ENCODE peak calls at places on chromosomes 11 and 22, in nine cellular contexts. One of them, this sample, is unnamed.
A peak's percentile ranks its signal among the peaks of the same experiment; 100 is the strongest.

GRCh38 chr11:28461338-28461737 is 353.1 kb downstream of the METTL15 start:
- DNase-seq in MM.1S: no peak
- DNase-seq in PC-3: peak; percentile 44
- DNase-seq in A549: no peak
- DNase-seq in GM23338: no peak
- DNase-seq in fibroblast of lung: peak; percentile 54
- DNase-seq in HepG2: no peak
- DNase-seq in H1: no peak
- DNase-seq in H9: no peak
- DNase-seq in this sample: no peak

GRCh38 chr11:78350101-78350645 is 67.4 kb downstream of the GAB2 start:
- DNase-seq in A549: no peak
- DNase-seq in H1: no peak
- DNase-seq in GM23338: peak; percentile 24
- DNase-seq in fibroblast of lung: peak; percentile 26
- DNase-seq in PC-3: no peak
- DNase-seq in HepG2: no peak
- DNase-seq in H9: no peak
- DNase-seq in MM.1S: no peak
- DNase-seq in this sample: no peak

GRCh38 chr11:119175493-119176077 is 7.1 kb downstream of the NLRX1 start:
- DNase-seq in GM23338: no peak
- DNase-seq in PC-3: peak; percentile 71
- DNase-seq in A549: no peak
- DNase-seq in H1: no peak
- DNase-seq in fibroblast of lung: peak; percentile 53
- DNase-seq in H9: no peak
- DNase-seq in HepG2: no peak
- DNase-seq in MM.1S: no peak
- DNase-seq in this sample: no peak

GRCh38 chr11:47204633-47204989 is 10.2 kb upstream of the DDB2 start:
- DNase-seq in fibroblast of lung: peak; percentile 65
- DNase-seq in PC-3: peak; percentile 85
- DNase-seq in MM.1S: no peak
- DNase-seq in GM23338: peak; percentile 49
- DNase-seq in HepG2: no peak
- DNase-seq in H9: no peak
- DNase-seq in H1: no peak
- DNase-seq in A549: peak; percentile 28
- DNase-seq in this sample: no peak

GRCh38 chr22:23288301-23289129 is 108.2 kb downstream of the BCR start:
- DNase-seq in A549: no peak
- DNase-seq in fibroblast of lung: no peak
- DNase-seq in HepG2: no peak
- DNase-seq in MM.1S: no peak
- DNase-seq in GM23338: no peak
- DNase-seq in PC-3: no peak
- DNase-seq in H1: no peak
- DNase-seq in H9: no peak
- DNase-seq in this sample: no peak

GRCh38 chr11:12110201-12110713 is at the start of gene MICAL2:
- DNase-seq in fibroblast of lung: peak; percentile 88
- DNase-seq in H9: peak; percentile 88
- DNase-seq in GM23338: peak; percentile 91
- DNase-seq in HepG2: peak; percentile 64
- DNase-seq in A549: peak; percentile 85
- DNase-seq in PC-3: peak; percentile 92
- DNase-seq in H1: peak; percentile 87
- DNase-seq in MM.1S: peak; percentile 91
- DNase-seq in this sample: no peak

GRCh38 chr11:67389477-67389876 is 2.3 kb upstream of the RAD9A start:
- DNase-seq in PC-3: peak; percentile 75
- DNase-seq in A549: peak; percentile 59
- DNase-seq in MM.1S: peak; percentile 45
- DNase-seq in H1: peak; percentile 92
- DNase-seq in H9: peak; percentile 79
- DNase-seq in fibroblast of lung: no peak
- DNase-seq in GM23338: peak; percentile 80
- DNase-seq in HepG2: peak; percentile 64
- DNase-seq in this sample: no peak

GRCh38 chr11:121298770-121299169 is 6.2 kb downstream of the SC5D start:
- DNase-seq in MM.1S: no peak
- DNase-seq in PC-3: peak; percentile 67
- DNase-seq in fibroblast of lung: no peak
- DNase-seq in HepG2: no peak
- DNase-seq in A549: no peak
- DNase-seq in H1: no peak
- DNase-seq in H9: peak; percentile 74
- DNase-seq in GM23338: peak; percentile 60
- DNase-seq in this sample: no peak

GRCh38 chr11:746289-747175 is 732 bp upstream of the TALDO1 start:
- DNase-seq in H1: no peak
- DNase-seq in MM.1S: peak; percentile 70
- DNase-seq in A549: peak; percentile 45
- DNase-seq in HepG2: no peak
- DNase-seq in GM23338: peak; percentile 64
- DNase-seq in H9: peak; percentile 65
- DNase-seq in fibroblast of lung: peak; percentile 45
- DNase-seq in PC-3: peak; percentile 56
- DNase-seq in this sample: no peak

GRCh38 chr11:86625981-86626380 is 46.4 kb downstream of the ME3 start:
- DNase-seq in MM.1S: no peak
- DNase-seq in A549: no peak
- DNase-seq in H9: no peak
- DNase-seq in fibroblast of lung: no peak
- DNase-seq in GM23338: no peak
- DNase-seq in H1: no peak
- DNase-seq in HepG2: no peak
- DNase-seq in PC-3: no peak
- DNase-seq in this sample: no peak

GRCh38 chr11:15379483-15379882 is 264.8 kb downstream of the INSC start:
- DNase-seq in HepG2: no peak
- DNase-seq in MM.1S: no peak
- DNase-seq in H9: peak; percentile 46
- DNase-seq in H1: no peak
- DNase-seq in GM23338: peak; percentile 9
- DNase-seq in A549: no peak
- DNase-seq in fibroblast of lung: no peak
- DNase-seq in PC-3: no peak
- DNase-seq in this sample: no peak

GRCh38 chr11:79485694-79486093 is 44.9 kb upstream of the TENM4 start:
- DNase-seq in fibroblast of lung: no peak
- DNase-seq in HepG2: no peak
- DNase-seq in GM23338: peak; percentile 68
- DNase-seq in H1: peak; percentile 60
- DNase-seq in H9: peak; percentile 79
- DNase-seq in MM.1S: no peak
- DNase-seq in A549: no peak
- DNase-seq in PC-3: no peak
- DNase-seq in this sample: no peak

GRCh38 chr11:62709262-62710000 is 2.0 kb downstream of the GNG3 start:
- DNase-seq in fibroblast of lung: peak; percentile 97
- DNase-seq in GM23338: peak; percentile 100
- DNase-seq in PC-3: no peak
- DNase-seq in H1: peak; percentile 93
- DNase-seq in MM.1S: peak; percentile 98
- DNase-seq in H9: peak; percentile 98
- DNase-seq in A549: peak; percentile 98
- DNase-seq in HepG2: no peak
- DNase-seq in this sample: peak; percentile 62

GRCh38 chr11:29336727-29337212 is 680.1 kb downstream of the KCNA4 start:
- DNase-seq in PC-3: no peak
- DNase-seq in fibroblast of lung: peak; percentile 89
- DNase-seq in MM.1S: no peak
- DNase-seq in H1: no peak
- DNase-seq in GM23338: no peak
- DNase-seq in H9: no peak
- DNase-seq in HepG2: no peak
- DNase-seq in A549: no peak
- DNase-seq in this sample: no peak

GRCh38 chr11:74611369-74611861 is 19.0 kb downstream of the POLD3 start:
- DNase-seq in PC-3: peak; percentile 68
- DNase-seq in H1: no peak
- DNase-seq in H9: no peak
- DNase-seq in A549: peak; percentile 82
- DNase-seq in fibroblast of lung: peak; percentile 70
- DNase-seq in MM.1S: peak; percentile 58
- DNase-seq in HepG2: peak; percentile 36
- DNase-seq in GM23338: peak; percentile 48
- DNase-seq in this sample: peak; percentile 9

GRCh38 chr22:50465066-50465465 is 9.8 kb downstream of the SBF1 start:
- DNase-seq in GM23338: no peak
- DNase-seq in HepG2: no peak
- DNase-seq in fibroblast of lung: no peak
- DNase-seq in MM.1S: no peak
- DNase-seq in PC-3: no peak
- DNase-seq in H9: no peak
- DNase-seq in H1: no peak
- DNase-seq in A549: no peak
- DNase-seq in this sample: no peak
- H3K27ac ChIP-seq in GM23338: no peak overlapping the region
- H3K27ac ChIP-seq in HepG2: no peak overlapping the region
- H3K27ac ChIP-seq in fibroblast of lung: no peak overlapping the region
- H3K27ac ChIP-seq in MM.1S: no peak overlapping the region
- H3K27ac ChIP-seq in PC-3: no peak overlapping the region
- H3K27ac ChIP-seq in H9: no peak overlapping the region
- H3K27ac ChIP-seq in H1: no peak overlapping the region
- H3K27ac ChIP-seq in A549: no peak overlapping the region
- H3K27ac ChIP-seq in this sample: no peak overlapping the region

GRCh38 chr11:30740071-30740470 is 153.9 kb upstream of the MPPED2 start:
- DNase-seq in A549: no peak
- DNase-seq in MM.1S: no peak
- DNase-seq in fibroblast of lung: no peak
- DNase-seq in HepG2: no peak
- DNase-seq in H1: no peak
- DNase-seq in H9: no peak
- DNase-seq in PC-3: no peak
- DNase-seq in GM23338: no peak
- DNase-seq in this sample: no peak

GRCh38 chr11:30735946-30736345 is 149.8 kb upstream of the MPPED2 start:
- DNase-seq in H1: no peak
- DNase-seq in MM.1S: no peak
- DNase-seq in PC-3: no peak
- DNase-seq in fibroblast of lung: no peak
- DNase-seq in HepG2: no peak
- DNase-seq in A549: no peak
- DNase-seq in H9: no peak
- DNase-seq in GM23338: peak; percentile 50
- DNase-seq in this sample: no peak

DNA sequence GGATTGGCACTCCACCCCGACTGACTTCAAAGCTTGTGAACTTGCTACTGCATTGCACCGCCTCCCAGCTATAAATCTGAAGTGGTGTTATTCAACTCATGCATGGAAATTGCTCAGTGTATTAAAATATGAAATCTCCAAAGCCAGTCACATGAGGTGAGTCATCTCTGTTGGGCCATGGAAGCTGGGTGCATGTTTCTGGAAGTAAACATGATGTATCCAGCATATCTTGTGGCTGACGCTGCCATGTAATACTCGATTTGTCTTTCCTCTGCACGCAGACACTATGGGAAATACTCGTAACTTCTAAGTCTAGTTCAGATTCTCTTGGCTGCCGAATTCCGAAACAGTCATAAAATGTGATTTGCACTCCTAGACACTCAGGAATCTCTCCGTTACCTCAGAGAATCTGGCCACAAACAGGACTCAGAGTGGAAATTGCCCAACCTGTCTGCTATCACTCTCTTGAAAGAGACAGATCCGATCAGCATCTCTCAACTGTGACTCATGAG is 154.9 kb upstream of the MPPED2 start:
- DNase-seq in H9: no peak
- DNase-seq in fibroblast of lung: no peak
- DNase-seq in PC-3: no peak
- DNase-seq in HepG2: peak; percentile 13
- DNase-seq in GM23338: no peak
- DNase-seq in H1: no peak
- DNase-seq in A549: peak; percentile 14
- DNase-seq in MM.1S: no peak
- DNase-seq in this sample: no peak
- H3K4me2 ChIP-seq in H9: no peak overlapping the region
- H3K4me2 ChIP-seq in fibroblast of lung: no peak overlapping the region
- H3K4me2 ChIP-seq in PC-3: no peak overlapping the region
- H3K4me2 ChIP-seq in HepG2: no peak overlapping the region
- H3K4me2 ChIP-seq in GM23338: no peak overlapping the region
- H3K4me2 ChIP-seq in H1: no peak overlapping the region
- H3K4me2 ChIP-seq in A549: peak overlapping the region; percentile 8
- H3K4me2 ChIP-seq in MM.1S: no peak overlapping the region
- H3K4me2 ChIP-seq in this sample: no peak overlapping the region

DNA sequence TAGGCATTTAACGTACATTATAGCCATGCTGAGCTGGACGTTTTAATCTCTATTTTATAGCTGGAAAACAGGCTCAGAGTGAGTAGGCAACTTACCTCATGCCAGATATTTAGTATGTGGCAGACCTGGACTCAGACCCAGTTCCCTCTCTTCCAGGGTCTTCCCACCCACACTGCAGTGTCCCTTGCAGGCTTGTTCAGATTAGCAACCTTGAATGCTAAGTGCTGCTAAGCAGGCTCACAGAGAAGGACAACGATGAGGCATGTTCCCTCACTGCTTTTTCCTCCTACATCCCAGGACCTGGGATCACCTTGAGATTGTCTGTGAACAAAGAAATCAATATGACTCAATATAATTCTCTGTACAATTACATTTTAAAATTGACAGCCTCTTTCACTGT is 65.6 kb downstream of the NCAM1 start:
- DNase-seq in A549: no peak
- DNase-seq in fibroblast of lung: no peak
- DNase-seq in H9: no peak
- DNase-seq in PC-3: no peak
- DNase-seq in GM23338: no peak
- DNase-seq in HepG2: no peak
- DNase-seq in H1: no peak
- DNase-seq in MM.1S: no peak
- DNase-seq in this sample: no peak
- H3K27ac ChIP-seq in A549: no peak overlapping the region
- H3K27ac ChIP-seq in fibroblast of lung: no peak overlapping the region
- H3K27ac ChIP-seq in H9: no peak overlapping the region
- H3K27ac ChIP-seq in PC-3: no peak overlapping the region
- H3K27ac ChIP-seq in GM23338: no peak overlapping the region
- H3K27ac ChIP-seq in HepG2: no peak overlapping the region
- H3K27ac ChIP-seq in H1: no peak overlapping the region
- H3K27ac ChIP-seq in MM.1S: no peak overlapping the region
- H3K27ac ChIP-seq in this sample: no peak overlapping the region

DNA sequence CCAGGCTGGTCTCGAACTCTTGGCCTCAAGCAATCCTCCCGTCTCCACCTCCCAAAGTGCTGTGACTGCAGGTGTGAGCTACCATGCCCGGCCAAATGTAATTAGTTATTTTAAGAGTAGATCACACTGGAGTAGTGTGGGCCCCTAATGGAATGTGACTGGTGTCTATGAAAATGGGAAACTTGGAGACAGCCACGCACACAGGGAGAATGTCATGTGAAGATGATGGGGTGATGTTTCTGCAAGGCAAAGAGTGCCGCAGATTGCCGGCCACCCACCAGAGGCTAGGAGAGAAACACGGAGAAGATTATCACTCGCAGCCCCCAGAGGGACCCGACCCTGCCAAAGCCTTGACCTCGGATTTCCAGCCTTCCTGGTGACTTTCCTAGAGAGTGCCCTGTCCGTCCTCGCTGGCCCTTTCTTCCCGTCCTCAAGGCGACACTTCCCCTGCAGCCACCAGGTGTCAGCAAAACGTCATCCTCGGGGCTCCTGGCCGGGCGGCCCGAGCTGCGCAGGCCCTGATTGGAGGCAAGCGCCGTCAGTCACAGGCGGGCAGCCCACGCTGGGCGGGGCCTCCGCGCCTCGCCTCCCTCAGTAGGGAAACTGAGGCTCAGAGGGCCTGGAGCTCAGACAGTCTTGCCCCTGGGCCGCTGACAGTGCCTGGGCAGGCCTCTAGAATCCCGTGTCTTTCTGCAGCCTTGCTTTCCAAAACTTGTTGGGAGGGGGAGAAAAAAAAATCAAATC is 16.3 kb downstream of the CRYBB2 start:
- DNase-seq in H9: peak; percentile 91
- DNase-seq in A549: peak; percentile 86
- DNase-seq in PC-3: peak; percentile 80
- DNase-seq in GM23338: peak; percentile 95
- DNase-seq in fibroblast of lung: peak; percentile 77
- DNase-seq in H1: peak; percentile 93
- DNase-seq in HepG2: peak; percentile 71
- DNase-seq in MM.1S: peak; percentile 87
- DNase-seq in this sample: no peak
- H3K4me2 ChIP-seq in H9: no peak overlapping the region
- H3K4me2 ChIP-seq in A549: peak overlapping the region; percentile 80
- H3K4me2 ChIP-seq in PC-3: peak overlapping the region; percentile 71
- H3K4me2 ChIP-seq in GM23338: peak overlapping the region; percentile 62
- H3K4me2 ChIP-seq in fibroblast of lung: no peak overlapping the region
- H3K4me2 ChIP-seq in H1: peak overlapping the region; percentile 54
- H3K4me2 ChIP-seq in HepG2: peak overlapping the region; percentile 53
- H3K4me2 ChIP-seq in MM.1S: peak overlapping the region; percentile 79
- H3K4me2 ChIP-seq in this sample: peak overlapping the region; percentile 1